ENCODE peak calls at places on chromosomes 4 and X, in six cellular contexts. V, R, W, N, K and D are unnamed samples.

GRCh38 chr4:75699299-75699698 is 25.1 kb upstream of the USO1 start:
- DNase-seq in R (no peak), W (no peak), N (no peak), K (no peak), V (no peak), D (no peak)

GRCh38 chr4:74450298-74450683 is 5.4 kb downstream of the AREG start:
- DNase-seq in K (no peak), R (no peak), N (no peak), V (no peak), W (no peak), D (no peak)

GRCh38 chr4:76562161-76562560 is 127.1 kb downstream of the SHROOM3 start:
- DNase-seq in K (no peak), V (no peak), R (no peak), W (no peak), N (no peak), D (no peak)

GRCh38 chr4:55386073-55386472 is 9.7 kb upstream of the TMEM165 start:
- DNase-seq in K (no peak), N (no peak), V (no peak), R (no peak), W (no peak), D (no peak)

GRCh38 chr4:127788517-127788916 is 6.4 kb downstream of the HSPA4L start:
- DNase-seq in N (no peak), K (no peak), R (no peak), V (no peak), W (no peak), D (no peak)

GRCh38 chr4:74100531-74100930 is 1.5 kb upstream of the CXCL2 start:
- DNase-seq in W (no peak), N (no peak), K (no peak), R (no peak), V (no peak), D (no peak)

GRCh38 chrX:115958687-115959359 is 211.7 kb upstream of the AGTR2 start:
- DNase-seq in R (no peak), V (no peak), W (no peak), K (no peak), N (no peak), D (no peak)

GRCh38 chr4:46329118-46329976 is 60.6 kb downstream of the GABRA2 start:
- DNase-seq in R (no peak), N (peak; percentile 12), W (peak; percentile 54), K (no peak), V (no peak), D (no peak)

GRCh38 chrX:152813211-152813610 is 17.3 kb downstream of the CETN2 start:
- DNase-seq in V (no peak), W (peak; percentile 53), K (no peak), N (no peak), R (no peak), D (no peak)

GRCh38 chr4:116055857-116056827 is 942.7 kb upstream of the NDST4 start:
- DNase-seq in N (no peak), V (no peak), W (no peak), K (no peak), R (no peak), D (no peak)

GRCh38 chr4:38030023-38030422 is 69.8 kb downstream of the PTTG2 start:
- DNase-seq in R (no peak), W (no peak), N (no peak), K (no peak), V (no peak), D (no peak)

GRCh38 chrX:1027133-1027532 is 185.3 kb downstream of the CRLF2 start:
- DNase-seq in N (no peak), R (no peak), W (no peak), K (no peak), V (no peak), D (no peak)

GRCh38 chr4:149884046-149884445 is 68.4 kb upstream of the IQCM start:
- DNase-seq in W (no peak), V (no peak), N (no peak), R (peak; percentile 49), K (no peak), D (no peak)

GRCh38 chr4:148004228-148004813 is 272.4 kb downstream of the ARHGAP10 start:
- DNase-seq in W (peak; percentile 61), V (no peak), K (no peak), N (peak; percentile 29), R (no peak), D (peak; percentile 88)

GRCh38 chr4:149749769-149750168 is 65.9 kb downstream of the IQCM start:
- DNase-seq in V (no peak), N (no peak), W (no peak), K (no peak), R (no peak), D (no peak)

GRCh38 chr4:157898836-157899605 is 273.8 kb downstream of the GASK1B start:
- DNase-seq in V (no peak), K (no peak), W (no peak), R (no peak), N (no peak), D (no peak)

GRCh38 chrX:2458309-2458708 is 42.5 kb downstream of the DHRSX start:
- DNase-seq in W (no peak), R (no peak), N (no peak), K (no peak), V (no peak), D (no peak)

GRCh38 chrX:41452972-41453371 is 5.8 kb downstream of the NYX start:
- DNase-seq in V (no peak), W (no peak), N (no peak), R (no peak), K (no peak), D (no peak)

GRCh38 chrX:137033774-137034507 is at the start of gene GPR101:
- DNase-seq in K (no peak), W (no peak), N (no peak), R (no peak), V (no peak), D (no peak)

GRCh38 chrX:137031039-137031438 is 2.8 kb downstream of the GPR101 start:
- DNase-seq in V (no peak), K (no peak), R (no peak), N (no peak), W (no peak), D (no peak)

GRCh38 chrX:137032378-137032694 is 1.5 kb downstream of the GPR101 start:
- DNase-seq in N (no peak), V (no peak), K (no peak), W (no peak), R (no peak), D (no peak)

GRCh38 chrX:137032841-137033773 is 688 bp downstream of the GPR101 start:
- DNase-seq in W (no peak), V (no peak), K (no peak), N (no peak), R (no peak), D (no peak)

DNA sequence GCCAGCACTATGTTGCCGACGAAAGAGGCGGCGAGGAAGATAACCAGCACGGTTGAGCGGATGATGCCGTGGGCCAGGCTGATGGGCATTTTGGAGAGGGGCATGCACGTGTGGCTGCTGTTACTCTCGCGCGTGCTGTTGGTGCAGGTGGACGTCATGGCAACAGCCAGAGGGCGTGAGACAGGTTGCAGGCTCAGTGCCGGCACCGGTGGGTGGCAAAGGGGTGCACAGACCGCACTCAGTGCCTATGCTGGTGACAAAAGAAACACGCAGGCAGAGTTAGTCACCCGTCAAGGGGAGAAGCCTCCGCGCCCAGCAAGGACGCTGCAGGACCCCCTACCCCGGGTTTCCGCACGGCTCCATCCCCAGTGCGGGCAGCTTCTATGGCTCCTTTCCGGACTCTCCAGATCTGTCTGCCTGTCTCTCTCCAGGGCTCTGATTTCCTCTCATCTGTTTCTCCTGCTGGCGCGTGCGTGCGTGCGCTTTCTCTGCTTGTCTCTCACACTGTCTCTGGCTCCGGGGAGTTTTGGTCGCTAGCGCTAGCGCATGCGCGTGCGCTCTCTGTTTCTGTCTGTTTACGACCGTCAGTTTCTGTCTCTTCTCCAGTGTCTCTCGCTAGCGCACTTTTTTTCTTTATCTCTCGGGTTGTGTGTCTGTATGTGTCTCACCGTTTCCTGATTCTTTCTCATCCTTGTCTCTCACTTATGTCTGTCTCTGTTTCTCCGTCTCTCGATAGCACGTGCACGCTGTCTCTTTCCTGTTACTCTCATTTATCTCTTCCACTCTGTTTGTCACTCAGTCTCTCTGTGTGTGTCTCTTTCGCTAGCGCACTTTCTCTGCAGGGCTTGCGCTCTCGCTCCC is 2.0 kb downstream of the GPR101 start:
- DNase-seq in V (no peak), W (no peak), N (peak; percentile 30), K (no peak), R (no peak), D (no peak)
- H3K4me3 ChIP-seq in V (peak overlapping the region; percentile 25), W (peak overlapping the region; percentile 26), N (no peak overlapping the region), K (peak overlapping the region; percentile 38), R (peak overlapping the region; percentile 33), D (no peak overlapping the region)

DNA sequence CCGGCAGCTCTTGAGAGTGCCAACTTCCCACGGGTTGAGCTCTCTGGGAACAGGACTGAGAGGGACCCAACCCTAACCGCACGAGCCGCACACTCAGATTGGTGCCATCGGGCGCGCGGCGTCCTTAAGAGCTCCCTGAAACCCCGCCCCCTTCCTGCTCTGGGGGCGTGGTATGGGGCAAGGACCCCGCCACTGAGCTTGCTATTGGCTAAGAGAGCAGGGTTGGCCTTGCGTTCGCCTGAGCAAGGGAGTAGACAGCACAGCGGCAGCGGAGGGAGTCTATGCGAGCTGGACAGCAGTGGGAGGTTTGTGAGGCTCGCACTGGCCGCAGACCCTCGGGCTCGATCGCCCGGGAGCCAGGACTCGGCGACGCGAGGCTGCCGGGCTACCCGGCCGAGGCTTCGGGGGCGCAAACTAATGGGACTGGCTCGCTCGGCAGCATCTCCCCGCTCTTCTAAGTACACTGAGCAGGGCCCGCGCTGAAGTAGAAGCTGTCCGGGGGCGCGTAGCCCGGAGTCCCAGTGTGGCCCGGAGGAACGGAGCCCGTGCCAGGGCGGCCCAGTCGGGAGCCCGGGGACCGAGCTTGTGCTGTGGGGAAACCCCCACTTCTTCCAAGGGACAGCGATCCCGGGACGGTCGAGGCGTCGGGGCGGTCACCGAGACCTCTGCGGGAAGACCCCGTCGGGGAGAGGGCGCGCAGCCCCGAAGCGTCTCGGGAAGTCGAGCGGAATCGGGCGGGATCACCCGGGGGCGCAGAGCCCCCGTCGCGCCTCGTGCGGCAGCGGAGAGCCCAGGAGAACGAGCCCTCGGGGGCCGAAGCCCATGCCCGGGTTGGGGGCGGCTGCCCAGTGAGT is at the start of gene EFNB1:
- DNase-seq in R (peak; percentile 95), K (peak; percentile 93), N (peak; percentile 95), W (peak; percentile 95), V (peak; percentile 80), D (peak; percentile 92)
- TF ChIP-seq POLR2A in R (peak; percentile 72), K (peak; percentile 93), N (peak; percentile 97), W (peak; percentile 97), V (peak; percentile 83), D (no peak)

GRCh38 chr4:66688674-66689073 is 856.6 kb downstream of the CENPC start:
- DNase-seq in K (no peak), N (no peak), V (peak; percentile 1), R (no peak), W (no peak), D (no peak)
- TF ChIP-seq CTCF in K (no peak), N (no peak), V (peak; percentile 50), R (peak; percentile 38), W (no peak), D (no peak)

GRCh38 chrX:67777148-67777547 is 233.3 kb downstream of the AR start:
- DNase-seq in R (no peak), N (no peak), K (no peak), V (no peak), W (no peak), D (no peak)

GRCh38 chrX:67784712-67785111 is 240.9 kb downstream of the AR start:
- DNase-seq in V (no peak), R (no peak), W (no peak), N (no peak), K (no peak), D (no peak)

GRCh38 chrX:67779099-67779498 is 235.3 kb downstream of the AR start:
- DNase-seq in V (no peak), R (no peak), N (no peak), K (no peak), W (no peak), D (no peak)

GRCh38 chrX:67781132-67781531 is 237.3 kb downstream of the AR start:
- DNase-seq in V (no peak), W (no peak), K (no peak), R (peak; percentile 28), N (peak; percentile 22), D (no peak)

GRCh38 chrX:67780694-67781109 is 236.9 kb downstream of the AR start:
- DNase-seq in N (peak; percentile 90), R (peak; percentile 91), W (peak; percentile 54), K (peak; percentile 74), V (no peak), D (peak; percentile 47)
- H3K4me3 ChIP-seq in N (no peak overlapping the region), R (no peak overlapping the region), W (no peak overlapping the region), K (no peak overlapping the region), V (no peak overlapping the region), D (no peak overlapping the region)